ENCODE peak calls at places on chromosomes 11 and 22, in four cellular contexts. I, T, D and C are unnamed samples.

GRCh38 chr22:48496987-48497650 is 1330.6 kb downstream of the BRD1 start:
- DNase-seq in D (no peak), I (no peak), T (peak), C (no peak)

GRCh38 chr11:66958956-66959274 is 732 bp upstream of the PC start:
- DNase-seq in T (no peak), I (no peak), D (no peak), C (no peak)

GRCh38 chr11:124762077-124762623 is at the start of gene ESAM:
- DNase-seq in D (no peak), T (peak), I (no peak), C (peak)

GRCh38 chr11:66133216-66133775 is 63.2 kb downstream of the PACS1 start:
- DNase-seq in D (no peak), T (no peak), I (no peak), C (no peak)

GRCh38 chr22:41668971-41669911 is 19.4 kb downstream of the SNU13 start:
- DNase-seq in T (no peak), I (no peak), D (peak), C (no peak)

GRCh38 chr11:2302280-2302843 is 549 bp downstream of the TSPAN32 start:
- DNase-seq in D (no peak), T (no peak), I (peak), C (peak)

GRCh38 chr11:118608268-118609214 is 1.1 kb downstream of the PHLDB1 start:
- DNase-seq in D (no peak), I (peak), T (no peak), C (peak)

GRCh38 chr22:35627267-35628041 is 10.3 kb upstream of the MB start:
- DNase-seq in I (peak), T (peak), D (peak), C (no peak)

GRCh38 chr11:121590772-121591404 is 138.1 kb upstream of the SORL1-AS1 start:
- DNase-seq in D (no peak), T (peak), I (no peak), C (no peak)

GRCh38 chr22:43293259-43293658 is 49.9 kb downstream of the SCUBE1 start:
- DNase-seq in I (no peak), T (no peak), D (no peak), C (no peak)

GRCh38 chr11:115580927-115581680 is 76.9 kb upstream of the CADM1 start:
- DNase-seq in T (no peak), D (no peak), I (no peak), C (no peak)

GRCh38 chr11:115552151-115552550 is 47.9 kb upstream of the CADM1 start:
- DNase-seq in D (no peak), T (no peak), I (no peak), C (no peak)

GRCh38 chr22:47392729-47393128 is 630.3 kb downstream of the TBC1D22A start:
- DNase-seq in D (no peak), T (no peak), I (no peak), C (no peak)

GRCh38 chr11:102253018-102253775 is 64.1 kb upstream of the BIRC3 start:
- DNase-seq in T (no peak), D (no peak), I (no peak), C (no peak)

GRCh38 chr11:131871061-131871460 is 500.6 kb downstream of the NTM start:
- DNase-seq in T (no peak), I (no peak), D (no peak), C (no peak)

GRCh38 chr22:32378703-32379272 is 21.1 kb downstream of the RFPL3 start:
- DNase-seq in I (no peak), D (peak), T (peak), C (no peak)

GRCh38 chr11:42631223-42631843 is 680.5 kb upstream of the API5 start:
- DNase-seq in D (no peak), I (no peak), T (peak), C (no peak)

GRCh38 chr11:1830500-1831223 is 4.1 kb upstream of the SYT8 start:
- DNase-seq in D (no peak), T (peak), I (no peak), C (no peak)

GRCh38 chr11:125257185-125257584 is 92.6 kb downstream of the PKNOX2 start:
- DNase-seq in D (no peak), I (no peak), T (no peak), C (no peak)

GRCh38 chr22:19149962-19150361 is at the start of gene GSC2:
- DNase-seq in D (no peak), I (no peak), T (no peak), C (no peak)